ENCODE peak calls at places on chromosome 16, in four cellular contexts. W is SK-N-SH, X is GM23338, N is endothelial cell of umbilical vein. L is an unnamed sample.

GRCh38 chr16:21100447-21100846 is 50.2 kb downstream of the DNAH3 start:
- DNase-seq in W (no peak), X (no peak), N (no peak), L (peak)

GRCh38 chr16:70646260-70647241 is at the start of gene IL34:
- DNase-seq in X (no peak), N (no peak), W (peak), L (no peak)

GRCh38 chr16:81523387-81524115 is 78.9 kb downstream of the CMIP start:
- DNase-seq in W (no peak), N (no peak), X (no peak), L (peak)

GRCh38 chr16:24011237-24011636 is 175.5 kb downstream of the PRKCB start:
- DNase-seq in N (no peak), W (no peak), X (no peak), L (no peak)

GRCh38 chr16:57413733-57414132 is 9.2 kb downstream of the CCL17 start:
- DNase-seq in W (no peak), N (no peak), X (no peak), L (no peak)

GRCh38 chr16:49744244-49744976 is 111.5 kb downstream of the ZNF423 start:
- DNase-seq in X (no peak), W (no peak), N (no peak), L (no peak)

GRCh38 chr16:84836234-84836647 is 16.5 kb downstream of the CRISPLD2 start:
- DNase-seq in N (no peak), W (peak), X (peak), L (no peak)

GRCh38 chr16:69513180-69513966 is 52.4 kb upstream of the NFAT5 start:
- DNase-seq in W (no peak), X (peak), N (no peak), L (no peak)

GRCh38 chr16:59543641-59544040 is 809.5 kb upstream of the GOT2 start:
- DNase-seq in N (peak), X (no peak), W (no peak), L (no peak)

GRCh38 chr16:84982434-84982833 is 28.9 kb downstream of the ZDHHC7 start:
- DNase-seq in X (no peak), N (no peak), W (no peak), L (no peak)

GRCh38 chr16:56915311-56916105 is 16.4 kb upstream of the HERPUD1 start:
- DNase-seq in N (peak), X (no peak), W (no peak), L (no peak)

GRCh38 chr16:4801962-4802658 is at the start of gene ROGDI:
- DNase-seq in X (peak), N (peak), W (no peak), L (peak)

GRCh38 chr16:27531186-27531585 is 18.5 kb downstream of the GTF3C1 start:
- DNase-seq in X (no peak), W (no peak), N (no peak), L (no peak)

GRCh38 chr16:66904428-66904845 is 14.2 kb downstream of the CDH16 start:
- DNase-seq in X (no peak), W (peak), N (no peak), L (no peak)

GRCh38 chr16:66903544-66904427 is 14.9 kb downstream of the CDH16 start:
- DNase-seq in W (peak), N (no peak), X (no peak), L (no peak)

GRCh38 chr16:66900721-66901441 is 17.8 kb downstream of the CDH16 start:
- DNase-seq in X (no peak), W (peak), N (no peak), L (no peak)

GRCh38 chr16:66901626-66902025 is 17.1 kb downstream of the CDH16 start:
- DNase-seq in W (no peak), N (no peak), X (no peak), L (no peak)

DNA sequence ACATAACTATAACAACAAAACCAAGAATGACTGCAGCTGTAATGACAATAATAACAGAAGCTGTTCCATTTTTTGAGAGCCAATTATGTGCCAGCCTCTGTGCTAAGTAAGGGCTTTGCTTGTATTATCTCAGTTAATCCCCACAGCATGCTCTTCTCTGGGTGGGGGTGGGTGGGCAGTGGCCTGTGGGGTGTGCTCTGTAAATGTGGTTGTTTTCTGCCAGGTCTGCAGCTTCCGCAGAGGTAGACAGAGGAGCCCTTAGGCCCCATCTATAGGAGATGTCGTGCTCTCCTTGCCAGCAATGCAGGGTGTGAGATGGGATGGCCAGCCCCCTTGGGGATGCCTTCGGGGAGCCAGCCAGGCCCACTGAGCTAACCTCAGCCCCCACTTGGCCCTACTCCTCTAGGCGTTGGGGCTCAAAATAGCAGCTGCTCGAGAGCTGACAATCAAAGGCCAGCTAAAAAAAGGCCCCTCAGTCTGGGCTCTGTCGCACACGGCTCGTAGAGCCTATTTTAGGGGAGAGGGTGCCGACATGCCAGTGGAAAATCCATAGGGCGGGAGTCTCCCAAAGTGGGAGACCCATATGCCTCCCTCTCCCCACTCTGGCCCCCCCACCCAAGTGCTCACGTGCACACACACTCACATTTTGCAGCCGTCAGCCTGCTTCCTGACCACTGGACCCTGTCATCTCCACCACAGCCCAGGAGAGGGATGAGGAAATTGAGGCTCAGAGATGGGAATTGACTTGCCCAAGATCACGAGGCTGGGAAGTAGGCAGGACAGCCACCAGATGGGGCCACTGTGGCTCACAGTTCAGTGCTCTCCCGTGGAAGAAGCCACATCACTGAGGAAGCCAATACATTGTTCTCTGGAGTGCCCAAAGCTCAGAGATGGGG is 15.8 kb downstream of the CDH16 start:
- DNase-seq in W (peak), N (no peak), X (no peak), L (no peak)
- TF ChIP-seq CTCF in W (no peak), N (no peak), X (no peak), L (peak)

GRCh38 chr16:2715064-2715463 is 5.0 kb downstream of the PRSS27 start:
- DNase-seq in X (peak), W (no peak), N (no peak), L (no peak)

GRCh38 chr16:2716101-2716885 is 3.7 kb downstream of the PRSS27 start:
- DNase-seq in X (no peak), N (no peak), W (no peak), L (no peak)

GRCh38 chr16:2716948-2717347 is 3.1 kb downstream of the PRSS27 start:
- DNase-seq in X (peak), N (no peak), W (no peak), L (no peak)

GRCh38 chr16:2713985-2714774 is 5.8 kb downstream of the PRSS27 start:
- DNase-seq in W (no peak), X (no peak), N (no peak), L (no peak)

GRCh38 chr16:2715519-2715918 is 4.5 kb downstream of the PRSS27 start:
- DNase-seq in X (peak), W (no peak), N (peak), L (no peak)
- TF ChIP-seq POLR2AphosphoS5 in X (no peak), W (no peak), N (no peak), L (no peak)

GRCh38 chr16:22206847-22207714 is 1.0 kb downstream of the EEF2K start:
- DNase-seq in W (peak), X (peak), N (peak), L (no peak)

GRCh38 chr16:22210854-22211253 is 4.8 kb downstream of the EEF2K start:
- DNase-seq in N (no peak), X (no peak), W (no peak), L (no peak)

GRCh38 chr16:22213236-22213635 is 7.2 kb downstream of the EEF2K start:
- DNase-seq in X (no peak), N (no peak), W (no peak), L (no peak)

GRCh38 chr16:22207715-22208360 is 1.8 kb downstream of the EEF2K start:
- DNase-seq in W (no peak), X (no peak), N (no peak), L (no peak)

GRCh38 chr16:22210285-22210684 is 4.2 kb downstream of the EEF2K start:
- DNase-seq in N (no peak), W (no peak), X (no peak), L (no peak)
- H3K4me2 ChIP-seq in N (no peak), W (no peak), X (no peak), L (no peak)

GRCh38 chr16:53821957-53822625 is 118.1 kb downstream of the FTO start:
- DNase-seq in W (no peak), X (no peak), N (no peak), L (no peak)
- TF ChIP-seq CTCF in W (peak), X (no peak), N (no peak), L (peak)

DNA sequence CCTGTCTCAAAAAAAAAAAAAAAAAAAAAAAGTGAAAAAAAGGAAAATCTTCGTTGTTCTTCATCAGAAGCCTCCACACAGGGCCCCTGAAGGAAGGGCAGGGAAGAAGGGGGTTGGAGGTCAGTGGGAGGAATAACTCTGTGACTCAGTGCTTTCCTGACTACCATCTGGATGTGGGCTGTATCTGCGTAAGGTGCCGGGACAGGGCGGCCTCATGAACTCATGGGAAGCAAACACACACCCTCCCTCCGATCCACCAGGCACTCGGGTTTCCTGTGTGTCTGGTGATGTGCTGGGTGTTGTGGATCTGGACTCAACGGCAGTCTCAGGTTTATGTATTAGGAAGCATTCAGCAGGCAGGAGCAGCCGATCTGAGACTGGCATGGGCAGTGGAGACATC is 691.6 kb downstream of the WWOX start:
- DNase-seq in N (no peak), W (no peak), X (no peak), L (no peak)
- TF ChIP-seq POLR2AphosphoS5 in N (no peak), W (no peak), X (no peak), L (no peak)

GRCh38 chr16:72736074-72736473 is 311.9 kb downstream of the ZFHX3 start:
- DNase-seq in N (no peak), X (no peak), W (no peak), L (no peak)
- H3K4me2 ChIP-seq in N (no peak), X (no peak), W (no peak), L (no peak)

L was measured in HCT116.